ENCODE peak calls at places on chromosomes 13 and 19, in four cellular contexts. One of them, this sample, is unnamed.
A peak's percentile ranks its signal among the peaks of the same experiment; 100 is the strongest.

GRCh38 chr13:112804374-112804773 is 114.5 kb downstream of the ATP11A start:
- DNase-seq in cardiac fibroblast: no peak
- DNase-seq in osteocyte: no peak
- DNase-seq in CD8-positive, alpha-beta T cell: no peak
- DNase-seq in this sample: no peak

GRCh38 chr13:36536546-36536945 is 104.3 kb downstream of the CCNA1 start:
- DNase-seq in cardiac fibroblast: no peak
- DNase-seq in osteocyte: no peak
- DNase-seq in CD8-positive, alpha-beta T cell: no peak
- DNase-seq in this sample: peak; percentile 46

GRCh38 chr19:53365899-53366493 is 491 bp downstream of the ZNF525 start:
- DNase-seq in cardiac fibroblast: no peak
- DNase-seq in osteocyte: no peak
- DNase-seq in CD8-positive, alpha-beta T cell: peak; percentile 4
- DNase-seq in this sample: no peak

GRCh38 chr13:25977216-25977615 is 74.6 kb downstream of the SHISA2 start:
- DNase-seq in CD8-positive, alpha-beta T cell: no peak
- DNase-seq in cardiac fibroblast: no peak
- DNase-seq in osteocyte: no peak
- DNase-seq in this sample: no peak

GRCh38 chr13:75938811-75939525 is 302.8 kb downstream of the LMO7 start:
- DNase-seq in osteocyte: no peak
- DNase-seq in CD8-positive, alpha-beta T cell: no peak
- DNase-seq in cardiac fibroblast: peak; percentile 6
- DNase-seq in this sample: peak; percentile 24

GRCh38 chr13:25232937-25233515 is 54.3 kb downstream of the MTMR6 start:
- DNase-seq in cardiac fibroblast: peak; percentile 56
- DNase-seq in osteocyte: no peak
- DNase-seq in CD8-positive, alpha-beta T cell: no peak
- DNase-seq in this sample: peak; percentile 26

GRCh38 chr13:21037656-21038055 is 23.7 kb downstream of the LATS2 start:
- DNase-seq in cardiac fibroblast: no peak
- DNase-seq in osteocyte: no peak
- DNase-seq in CD8-positive, alpha-beta T cell: no peak
- DNase-seq in this sample: no peak

GRCh38 chr19:5801796-5802616 is 2.9 kb upstream of the NRTN start:
- DNase-seq in CD8-positive, alpha-beta T cell: no peak
- DNase-seq in cardiac fibroblast: no peak
- DNase-seq in osteocyte: no peak
- DNase-seq in this sample: peak; percentile 13

GRCh38 chr19:18309525-18310064 is 13.3 kb downstream of the LSM4 start:
- DNase-seq in CD8-positive, alpha-beta T cell: no peak
- DNase-seq in cardiac fibroblast: no peak
- DNase-seq in osteocyte: no peak
- DNase-seq in this sample: no peak

GRCh38 chr19:53894736-53895135 is 12.7 kb downstream of the PRKCG start:
- DNase-seq in osteocyte: no peak
- DNase-seq in CD8-positive, alpha-beta T cell: no peak
- DNase-seq in cardiac fibroblast: no peak
- DNase-seq in this sample: no peak

GRCh38 chr13:62687727-62688126 is 1272.1 kb upstream of the PCDH20 start:
- DNase-seq in osteocyte: no peak
- DNase-seq in cardiac fibroblast: no peak
- DNase-seq in CD8-positive, alpha-beta T cell: no peak
- DNase-seq in this sample: no peak

GRCh38 chr13:110262944-110263343 is 44.0 kb downstream of the COL4A1 start:
- DNase-seq in cardiac fibroblast: no peak
- DNase-seq in osteocyte: peak; percentile 32
- DNase-seq in CD8-positive, alpha-beta T cell: no peak
- DNase-seq in this sample: no peak

GRCh38 chr19:35845215-35846037 is 6.9 kb downstream of the NPHS1 start:
- DNase-seq in cardiac fibroblast: no peak
- DNase-seq in osteocyte: no peak
- DNase-seq in CD8-positive, alpha-beta T cell: no peak
- DNase-seq in this sample: no peak

GRCh38 chr13:89845874-89846273 is 1501.6 kb upstream of the MIR17HG start:
- DNase-seq in cardiac fibroblast: no peak
- DNase-seq in CD8-positive, alpha-beta T cell: no peak
- DNase-seq in osteocyte: no peak
- DNase-seq in this sample: no peak

GRCh38 chr13:41199526-41199925 is 5.2 kb upstream of the KBTBD7 start:
- DNase-seq in cardiac fibroblast: no peak
- DNase-seq in osteocyte: no peak
- DNase-seq in CD8-positive, alpha-beta T cell: no peak
- DNase-seq in this sample: no peak

GRCh38 chr19:4650159-4650558 is 10.8 kb downstream of the TNFAIP8L1 start:
- DNase-seq in osteocyte: no peak
- DNase-seq in CD8-positive, alpha-beta T cell: no peak
- DNase-seq in cardiac fibroblast: no peak
- DNase-seq in this sample: no peak

GRCh38 chr13:58018865-58019264 is 387.3 kb downstream of the PCDH17 start:
- DNase-seq in osteocyte: no peak
- DNase-seq in cardiac fibroblast: no peak
- DNase-seq in CD8-positive, alpha-beta T cell: no peak
- DNase-seq in this sample: no peak

GRCh38 chr19:55095260-55096060 is 19.8 kb downstream of the EPS8L1 start:
- DNase-seq in cardiac fibroblast: no peak
- DNase-seq in CD8-positive, alpha-beta T cell: no peak
- DNase-seq in osteocyte: no peak
- DNase-seq in this sample: no peak

GRCh38 chr19:39212377-39212742 is 8.3 kb upstream of the SYCN start:
- DNase-seq in CD8-positive, alpha-beta T cell: peak; percentile 28
- DNase-seq in cardiac fibroblast: peak; percentile 38
- DNase-seq in osteocyte: no peak
- DNase-seq in this sample: no peak

GRCh38 chr19:49890349-49891311 is 6.1 kb downstream of the IL4I1 start:
- DNase-seq in CD8-positive, alpha-beta T cell: peak; percentile 35
- DNase-seq in osteocyte: no peak
- DNase-seq in cardiac fibroblast: no peak
- DNase-seq in this sample: no peak

GRCh38 chr19:29771708-29772415 is 39.9 kb upstream of the CCNE1 start:
- DNase-seq in cardiac fibroblast: peak; percentile 57
- DNase-seq in CD8-positive, alpha-beta T cell: no peak
- DNase-seq in osteocyte: no peak
- DNase-seq in this sample: peak; percentile 22

GRCh38 chr13:89269737-89270136 is 1598.6 kb downstream of the SLITRK5 start:
- DNase-seq in cardiac fibroblast: no peak
- DNase-seq in CD8-positive, alpha-beta T cell: no peak
- DNase-seq in osteocyte: no peak
- DNase-seq in this sample: no peak

GRCh38 chr19:34226036-34226435 is 28.3 kb upstream of the GARRE1 start:
- DNase-seq in osteocyte: no peak
- DNase-seq in cardiac fibroblast: no peak
- DNase-seq in CD8-positive, alpha-beta T cell: no peak
- DNase-seq in this sample: no peak

GRCh38 chr19:46602392-46603194 is 1.5 kb downstream of the CALM3 start:
- DNase-seq in osteocyte: no peak
- DNase-seq in cardiac fibroblast: no peak
- DNase-seq in CD8-positive, alpha-beta T cell: no peak
- DNase-seq in this sample: no peak

GRCh38 chr13:55234311-55234710 is 1906.4 kb upstream of the PRR20A start:
- DNase-seq in osteocyte: no peak
- DNase-seq in cardiac fibroblast: no peak
- DNase-seq in CD8-positive, alpha-beta T cell: no peak
- DNase-seq in this sample: no peak

GRCh38 chr19:52962394-52963228 is at the start of gene ZNF816:
- DNase-seq in osteocyte: peak; percentile 98
- DNase-seq in CD8-positive, alpha-beta T cell: peak; percentile 98
- DNase-seq in cardiac fibroblast: peak; percentile 95
- DNase-seq in this sample: peak; percentile 97

GRCh38 chr13:47036291-47037008 is 139.6 kb upstream of the HTR2A start:
- DNase-seq in CD8-positive, alpha-beta T cell: no peak
- DNase-seq in cardiac fibroblast: no peak
- DNase-seq in osteocyte: no peak
- DNase-seq in this sample: no peak

GRCh38 chr13:49540552-49540951 is 44.8 kb downstream of the PHF11 start:
- DNase-seq in cardiac fibroblast: peak; percentile 62
- DNase-seq in osteocyte: no peak
- DNase-seq in CD8-positive, alpha-beta T cell: no peak
- DNase-seq in this sample: peak; percentile 44

GRCh38 chr13:30429721-30430694 is 7.7 kb downstream of the UBE2L5 start:
- DNase-seq in CD8-positive, alpha-beta T cell: no peak
- DNase-seq in cardiac fibroblast: peak; percentile 92
- DNase-seq in osteocyte: no peak
- DNase-seq in this sample: peak; percentile 92

This sample was measured in astrocyte of the spinal cord.